ENCODE peak calls at places on chromosomes 3 and 15, in six cellular contexts. A, L, O, J, Q and U are unnamed samples.

GRCh38 chr3:170802164-170803151 is 67.5 kb downstream of the RPL22L1 start:
- DNase-seq in A (no peak), L (no peak), O (no peak), J (no peak), Q (no peak), U (peak)

GRCh38 chr15:59294961-59295741 is 77.5 kb downstream of the MYO1E start:
- DNase-seq in A (no peak), L (no peak), O (no peak), J (no peak), Q (no peak), U (no peak)

GRCh38 chr3:45464336-45464809 is 76.0 kb downstream of the LARS2 start:
- DNase-seq in A (no peak), L (peak), O (peak), J (no peak), Q (no peak), U (no peak)

GRCh38 chr3:25037049-25037547 is 391.0 kb upstream of the RARB start:
- DNase-seq in A (no peak), L (no peak), O (no peak), J (no peak), Q (no peak), U (no peak)

GRCh38 chr3:42072583-42072924 is 18.6 kb upstream of the TRAK1 start:
- DNase-seq in A (no peak), L (no peak), O (no peak), J (no peak), Q (no peak), U (no peak)

GRCh38 chr3:16069149-16069922 is 105.1 kb upstream of the GALNT15 start:
- DNase-seq in A (no peak), L (no peak), O (no peak), J (no peak), Q (no peak), U (no peak)

GRCh38 chr15:43513550-43513949 is 3.9 kb upstream of the MAP1A start:
- DNase-seq in A (no peak), L (no peak), O (no peak), J (no peak), Q (no peak), U (no peak)

GRCh38 chr3:106337116-106337515 is 468.3 kb upstream of the CBLB start:
- DNase-seq in A (no peak), L (no peak), O (no peak), J (no peak), Q (no peak), U (no peak)

GRCh38 chr3:147672436-147672835 is 263.3 kb downstream of the ZIC1 start:
- DNase-seq in A (no peak), L (no peak), O (no peak), J (no peak), Q (no peak), U (no peak)

GRCh38 chr3:139588450-139588849 is 48.9 kb upstream of the RBP1 start:
- DNase-seq in A (no peak), L (no peak), O (peak), J (no peak), Q (no peak), U (no peak)

GRCh38 chr3:182133752-182134151 is 422.0 kb downstream of the SOX2 start:
- DNase-seq in A (no peak), L (no peak), O (no peak), J (no peak), Q (no peak), U (no peak)

GRCh38 chr15:64877435-64877834 is 34.3 kb upstream of the ANKDD1A start:
- DNase-seq in A (peak), L (peak), O (no peak), J (no peak), Q (no peak), U (no peak)

GRCh38 chr3:138875754-138876664 is 41.3 kb upstream of the PIK3CB start:
- DNase-seq in A (no peak), L (no peak), O (no peak), J (no peak), Q (no peak), U (no peak)

GRCh38 chr3:136207741-136208140 is 11.6 kb upstream of the MSL2 start:
- DNase-seq in A (no peak), L (no peak), O (no peak), J (no peak), Q (no peak), U (no peak)

GRCh38 chr3:53850895-53851294 is 4.5 kb downstream of the IL17RB start:
- DNase-seq in A (peak), L (no peak), O (no peak), J (no peak), Q (no peak), U (no peak)

GRCh38 chr15:90570643-90571042 is 40.9 kb downstream of the CRTC3 start:
- DNase-seq in A (no peak), L (no peak), O (no peak), J (no peak), Q (no peak), U (no peak)

GRCh38 chr15:88400591-88400990 is 66.6 kb downstream of the MRPL46 start:
- DNase-seq in A (no peak), L (no peak), O (no peak), J (no peak), Q (no peak), U (no peak)

GRCh38 chr3:11379824-11380281 is 107.7 kb downstream of the ATG7 start:
- DNase-seq in A (no peak), L (no peak), O (no peak), J (no peak), Q (no peak), U (no peak)
- H3K27ac ChIP-seq in A (peak), L (peak), O (no peak), J (no peak), Q (peak), U (no peak)

DNA sequence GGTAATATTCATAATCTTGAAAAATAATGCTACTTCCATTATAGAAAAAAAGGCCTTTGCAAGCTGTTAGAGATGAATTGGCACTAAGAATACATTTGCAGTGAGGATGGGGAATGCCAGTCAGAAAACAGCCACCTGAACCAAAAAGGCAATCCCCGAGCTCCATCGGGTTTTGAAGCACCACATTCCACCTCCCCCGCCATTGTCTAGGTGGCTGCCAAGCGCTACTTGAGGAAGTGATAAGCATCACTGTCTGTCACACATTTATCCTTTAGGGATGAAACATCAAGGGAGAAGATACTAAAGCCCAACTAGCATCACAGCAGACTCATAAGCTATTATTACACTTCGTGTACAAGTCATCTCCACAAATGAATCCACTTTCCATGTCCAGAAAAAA is 112.8 kb downstream of the OSBPL10 start:
- DNase-seq in A (no peak), L (no peak), O (no peak), J (no peak), Q (no peak), U (no peak)
- TF ChIP-seq POLR2AphosphoS5 in A (no peak), L (no peak), O (no peak), J (no peak), Q (no peak), U (no peak)

DNA sequence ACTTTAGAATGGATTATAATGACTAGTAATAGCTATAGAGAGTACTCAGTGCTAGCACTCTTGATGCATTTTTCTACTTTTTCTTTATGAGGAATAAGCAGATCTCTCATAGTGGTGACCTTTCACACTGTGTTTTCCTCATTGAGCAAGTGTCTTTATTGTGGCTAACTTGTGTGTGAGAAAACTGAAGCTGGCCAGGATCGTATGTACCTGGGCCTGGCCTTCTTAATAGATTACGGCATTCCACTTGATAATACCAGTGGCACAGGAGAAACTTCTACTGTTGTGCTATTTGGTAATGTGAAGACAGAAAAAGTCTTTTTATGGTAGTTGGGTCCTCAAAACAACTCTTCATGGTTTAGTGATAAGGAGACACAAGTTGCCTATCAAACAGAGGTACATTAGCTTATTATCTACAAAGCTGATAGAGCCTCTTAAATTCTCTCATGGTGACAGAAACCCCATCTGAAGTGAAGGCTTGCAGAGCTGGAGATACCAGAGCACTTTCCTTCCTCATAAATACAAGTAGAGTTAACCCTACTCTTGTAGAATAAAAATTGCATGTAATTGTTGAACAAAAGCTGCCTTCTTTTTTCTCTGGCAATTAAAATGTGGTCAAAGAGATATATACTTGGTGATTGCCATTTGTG is 64.6 kb downstream of the LYSMD4 start:
- DNase-seq in A (no peak), L (no peak), O (no peak), J (no peak), Q (no peak), U (no peak)
- H3K27ac ChIP-seq in A (no peak), L (no peak), O (no peak), J (no peak), Q (no peak), U (no peak)

DNA sequence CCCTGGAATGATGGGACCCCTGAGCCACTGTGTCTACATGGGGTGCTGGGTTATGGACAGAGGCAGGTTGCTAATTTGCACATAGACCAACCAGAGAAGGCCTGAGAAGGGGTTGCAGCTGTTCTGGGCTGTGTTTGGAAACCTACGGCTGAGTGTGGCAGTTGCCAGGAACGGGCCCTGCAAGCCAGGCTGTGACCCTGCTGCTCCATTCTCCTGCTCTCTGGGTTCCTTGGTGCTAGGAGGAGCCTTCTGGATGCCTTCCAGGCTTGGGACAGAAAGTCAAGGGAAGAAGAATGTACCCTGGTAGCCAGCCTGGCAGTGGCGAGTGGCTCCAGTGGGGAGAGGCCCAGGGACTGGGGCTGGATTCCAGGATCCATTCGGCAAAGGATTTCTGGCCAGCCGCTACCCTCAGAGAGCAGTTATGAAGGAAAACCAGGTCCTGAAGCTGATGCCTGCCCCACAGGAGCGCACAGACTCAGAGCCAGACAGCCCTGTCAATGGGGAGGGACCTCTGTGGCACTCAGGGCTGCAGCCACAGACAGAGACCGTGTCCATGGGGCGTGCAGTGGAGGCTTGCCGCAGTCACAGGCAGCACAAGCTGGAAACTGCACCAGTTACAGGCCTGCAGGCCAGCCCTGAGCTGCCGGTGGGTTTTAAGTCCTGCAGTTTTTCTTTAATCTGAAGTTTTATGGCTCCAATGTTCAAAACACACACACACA is 55.1 kb upstream of the ACAD9 start:
- DNase-seq in A (no peak), L (no peak), O (no peak), J (no peak), Q (no peak), U (no peak)
- TF ChIP-seq POLR2AphosphoS5 in A (no peak), L (no peak), O (no peak), J (no peak), Q (peak), U (no peak)

GRCh38 chr3:52245322-52246263 is at the start of gene PPM1M:
- DNase-seq in A (peak), L (peak), O (peak), J (no peak), Q (no peak), U (no peak)

GRCh38 chr3:52248165-52248541 is 2.6 kb downstream of the PPM1M start:
- DNase-seq in A (no peak), L (no peak), O (no peak), J (no peak), Q (no peak), U (no peak)

GRCh38 chr3:52247455-52248164 is 2.1 kb downstream of the PPM1M start:
- DNase-seq in A (no peak), L (no peak), O (no peak), J (no peak), Q (no peak), U (no peak)

GRCh38 chr3:52246264-52246620 is 683 bp downstream of the PPM1M start:
- DNase-seq in A (no peak), L (no peak), O (no peak), J (no peak), Q (no peak), U (no peak)

GRCh38 chr3:52246728-52247454 is 1.3 kb downstream of the PPM1M start:
- DNase-seq in A (no peak), L (no peak), O (no peak), J (no peak), Q (no peak), U (no peak)
- H3K27ac ChIP-seq in A (peak), L (peak), O (no peak), J (no peak), Q (no peak), U (peak)